ENCODE peak calls at places on chromosomes 11 and 22, in eight cellular contexts. One of them, this sample, is unnamed.

GRCh38 chr11:111606986-111607385 is 4.7 kb downstream of the SIK2 start:
- DNase-seq in HS-27A: no peak
- DNase-seq in endothelial cell of umbilical vein: no peak
- DNase-seq in T47D: no peak
- DNase-seq in stimulated activated CD4-positive, alpha-beta T cell treated with anti-CD3 and anti-CD28 coated beads, Interleukin-2, amount 100 ng/mL, for 48 hours: no peak
- DNase-seq in ELF-1: no peak
- DNase-seq in NCI-H524 treated with DMSO at 0.1 percent for 48 hours: no peak
- DNase-seq in neural progenitor cell: no peak
- DNase-seq in this sample: no peak

GRCh38 chr22:30208631-30209603 is 37.6 kb downstream of the LIF start:
- DNase-seq in neural progenitor cell: no peak
- DNase-seq in ELF-1: peak; percentile 52
- DNase-seq in T47D: no peak
- DNase-seq in stimulated activated CD4-positive, alpha-beta T cell treated with anti-CD3 and anti-CD28 coated beads, Interleukin-2, amount 100 ng/mL, for 48 hours: no peak
- DNase-seq in HS-27A: peak; percentile 45
- DNase-seq in endothelial cell of umbilical vein: peak; percentile 70
- DNase-seq in NCI-H524 treated with DMSO at 0.1 percent for 48 hours: no peak
- DNase-seq in this sample: no peak

GRCh38 chr11:131584694-131585592 is 214.5 kb downstream of the NTM start:
- DNase-seq in stimulated activated CD4-positive, alpha-beta T cell treated with anti-CD3 and anti-CD28 coated beads, Interleukin-2, amount 100 ng/mL, for 48 hours: no peak
- DNase-seq in endothelial cell of umbilical vein: no peak
- DNase-seq in T47D: no peak
- DNase-seq in neural progenitor cell: peak; percentile 64
- DNase-seq in HS-27A: no peak
- DNase-seq in ELF-1: peak; percentile 73
- DNase-seq in NCI-H524 treated with DMSO at 0.1 percent for 48 hours: no peak
- DNase-seq in this sample: peak; percentile 32

GRCh38 chr22:42544686-42545085 is 9.1 kb upstream of the SERHL2 start:
- DNase-seq in stimulated activated CD4-positive, alpha-beta T cell treated with anti-CD3 and anti-CD28 coated beads, Interleukin-2, amount 100 ng/mL, for 48 hours: no peak
- DNase-seq in T47D: no peak
- DNase-seq in NCI-H524 treated with DMSO at 0.1 percent for 48 hours: no peak
- DNase-seq in neural progenitor cell: no peak
- DNase-seq in ELF-1: no peak
- DNase-seq in HS-27A: no peak
- DNase-seq in endothelial cell of umbilical vein: peak; percentile 61
- DNase-seq in this sample: no peak

GRCh38 chr11:34411786-34412185 is 26.9 kb upstream of the CAT start:
- DNase-seq in stimulated activated CD4-positive, alpha-beta T cell treated with anti-CD3 and anti-CD28 coated beads, Interleukin-2, amount 100 ng/mL, for 48 hours: no peak
- DNase-seq in endothelial cell of umbilical vein: no peak
- DNase-seq in ELF-1: no peak
- DNase-seq in T47D: no peak
- DNase-seq in NCI-H524 treated with DMSO at 0.1 percent for 48 hours: no peak
- DNase-seq in neural progenitor cell: no peak
- DNase-seq in HS-27A: no peak
- DNase-seq in this sample: no peak

GRCh38 chr11:118435233-118435892 is 929 bp upstream of the KMT2A start:
- DNase-seq in T47D: peak; percentile 53
- DNase-seq in NCI-H524 treated with DMSO at 0.1 percent for 48 hours: peak; percentile 74
- DNase-seq in stimulated activated CD4-positive, alpha-beta T cell treated with anti-CD3 and anti-CD28 coated beads, Interleukin-2, amount 100 ng/mL, for 48 hours: peak; percentile 42
- DNase-seq in neural progenitor cell: peak; percentile 96
- DNase-seq in ELF-1: peak; percentile 92
- DNase-seq in HS-27A: no peak
- DNase-seq in endothelial cell of umbilical vein: peak; percentile 76
- DNase-seq in this sample: peak; percentile 87

GRCh38 chr22:27124336-27125023 is 467.1 kb downstream of the MIAT start:
- DNase-seq in HS-27A: no peak
- DNase-seq in NCI-H524 treated with DMSO at 0.1 percent for 48 hours: peak; percentile 93
- DNase-seq in ELF-1: no peak
- DNase-seq in T47D: no peak
- DNase-seq in stimulated activated CD4-positive, alpha-beta T cell treated with anti-CD3 and anti-CD28 coated beads, Interleukin-2, amount 100 ng/mL, for 48 hours: no peak
- DNase-seq in endothelial cell of umbilical vein: no peak
- DNase-seq in neural progenitor cell: no peak
- DNase-seq in this sample: peak; percentile 31

GRCh38 chr11:36240178-36240577 is 49.0 kb downstream of the COMMD9 start:
- DNase-seq in NCI-H524 treated with DMSO at 0.1 percent for 48 hours: no peak
- DNase-seq in neural progenitor cell: no peak
- DNase-seq in endothelial cell of umbilical vein: no peak
- DNase-seq in T47D: no peak
- DNase-seq in HS-27A: no peak
- DNase-seq in ELF-1: no peak
- DNase-seq in stimulated activated CD4-positive, alpha-beta T cell treated with anti-CD3 and anti-CD28 coated beads, Interleukin-2, amount 100 ng/mL, for 48 hours: no peak
- DNase-seq in this sample: no peak

GRCh38 chr22:27405672-27406388 is 395.7 kb downstream of the MN1 start:
- DNase-seq in endothelial cell of umbilical vein: peak; percentile 43
- DNase-seq in neural progenitor cell: peak; percentile 80
- DNase-seq in ELF-1: peak; percentile 86
- DNase-seq in NCI-H524 treated with DMSO at 0.1 percent for 48 hours: no peak
- DNase-seq in T47D: peak; percentile 28
- DNase-seq in stimulated activated CD4-positive, alpha-beta T cell treated with anti-CD3 and anti-CD28 coated beads, Interleukin-2, amount 100 ng/mL, for 48 hours: peak; percentile 10
- DNase-seq in HS-27A: no peak
- DNase-seq in this sample: peak; percentile 73

GRCh38 chr11:126345759-126346585 is 9.5 kb upstream of the ST3GAL4 start:
- DNase-seq in T47D: no peak
- DNase-seq in HS-27A: no peak
- DNase-seq in endothelial cell of umbilical vein: peak; percentile 59
- DNase-seq in neural progenitor cell: no peak
- DNase-seq in NCI-H524 treated with DMSO at 0.1 percent for 48 hours: no peak
- DNase-seq in ELF-1: peak; percentile 66
- DNase-seq in stimulated activated CD4-positive, alpha-beta T cell treated with anti-CD3 and anti-CD28 coated beads, Interleukin-2, amount 100 ng/mL, for 48 hours: no peak
- DNase-seq in this sample: no peak

GRCh38 chr11:30917859-30918478 is 331.8 kb upstream of the MPPED2 start:
- DNase-seq in T47D: peak; percentile 12
- DNase-seq in neural progenitor cell: peak; percentile 75
- DNase-seq in stimulated activated CD4-positive, alpha-beta T cell treated with anti-CD3 and anti-CD28 coated beads, Interleukin-2, amount 100 ng/mL, for 48 hours: no peak
- DNase-seq in ELF-1: peak; percentile 47
- DNase-seq in HS-27A: peak; percentile 41
- DNase-seq in endothelial cell of umbilical vein: peak; percentile 60
- DNase-seq in NCI-H524 treated with DMSO at 0.1 percent for 48 hours: no peak
- DNase-seq in this sample: no peak

GRCh38 chr11:133306019-133306418 is 226.3 kb downstream of the OPCML start:
- DNase-seq in T47D: peak; percentile 48
- DNase-seq in neural progenitor cell: peak; percentile 55
- DNase-seq in ELF-1: peak; percentile 5
- DNase-seq in NCI-H524 treated with DMSO at 0.1 percent for 48 hours: no peak
- DNase-seq in HS-27A: no peak
- DNase-seq in endothelial cell of umbilical vein: no peak
- DNase-seq in stimulated activated CD4-positive, alpha-beta T cell treated with anti-CD3 and anti-CD28 coated beads, Interleukin-2, amount 100 ng/mL, for 48 hours: no peak
- DNase-seq in this sample: no peak

GRCh38 chr11:71153005-71153395 is 99.4 kb downstream of the SHANK2 start:
- DNase-seq in endothelial cell of umbilical vein: no peak
- DNase-seq in HS-27A: no peak
- DNase-seq in neural progenitor cell: no peak
- DNase-seq in T47D: no peak
- DNase-seq in NCI-H524 treated with DMSO at 0.1 percent for 48 hours: no peak
- DNase-seq in ELF-1: peak; percentile 81
- DNase-seq in stimulated activated CD4-positive, alpha-beta T cell treated with anti-CD3 and anti-CD28 coated beads, Interleukin-2, amount 100 ng/mL, for 48 hours: no peak
- DNase-seq in this sample: no peak

This sample was measured in glutamatergic neuron.